ENCODE peak calls at places on chromosome 5, in eight cellular contexts. One of them, this sample, is unnamed.

GRCh38 chr5:58963821-58964220 is 380.9 kb downstream of the RAB3C start:
- DNase-seq in LNCaP clone FGC: no peak
- DNase-seq in EL: no peak
- DNase-seq in transverse colon: no peak
- DNase-seq in HTR-8/SVneo: no peak
- DNase-seq in HT1080: no peak
- DNase-seq in neuronal stem cell: no peak
- DNase-seq in astrocyte of the spinal cord: no peak
- DNase-seq in this sample: no peak

GRCh38 chr5:178387856-178388190 is 155.2 kb upstream of the PHYKPL start:
- DNase-seq in LNCaP clone FGC: no peak
- DNase-seq in EL: no peak
- DNase-seq in transverse colon: no peak
- DNase-seq in HTR-8/SVneo: no peak
- DNase-seq in HT1080: no peak
- DNase-seq in neuronal stem cell: no peak
- DNase-seq in astrocyte of the spinal cord: no peak
- DNase-seq in this sample: no peak

GRCh38 chr5:115052948-115053347 is 116.8 kb downstream of the TRIM36 start:
- DNase-seq in LNCaP clone FGC: no peak
- DNase-seq in EL: no peak
- DNase-seq in transverse colon: no peak
- DNase-seq in HTR-8/SVneo: no peak
- DNase-seq in HT1080: no peak
- DNase-seq in neuronal stem cell: no peak
- DNase-seq in astrocyte of the spinal cord: no peak
- DNase-seq in this sample: no peak

GRCh38 chr5:54360925-54361662 is 50.7 kb upstream of the ARL15 start:
- DNase-seq in LNCaP clone FGC: no peak
- DNase-seq in EL: no peak
- DNase-seq in transverse colon: no peak
- DNase-seq in HTR-8/SVneo: no peak
- DNase-seq in HT1080: no peak
- DNase-seq in neuronal stem cell: no peak
- DNase-seq in astrocyte of the spinal cord: no peak
- DNase-seq in this sample: no peak

GRCh38 chr5:164048527-164048926 is 543.1 kb downstream of the MAT2B start:
- DNase-seq in LNCaP clone FGC: no peak
- DNase-seq in EL: no peak
- DNase-seq in transverse colon: no peak
- DNase-seq in HTR-8/SVneo: peak; percentile 1
- DNase-seq in HT1080: no peak
- DNase-seq in neuronal stem cell: no peak
- DNase-seq in astrocyte of the spinal cord: peak; percentile 20
- DNase-seq in this sample: no peak

GRCh38 chr5:126674145-126674544 is 73.4 kb downstream of the PHAX start:
- DNase-seq in LNCaP clone FGC: no peak
- DNase-seq in EL: no peak
- DNase-seq in transverse colon: peak; percentile 51
- DNase-seq in HTR-8/SVneo: no peak
- DNase-seq in HT1080: no peak
- DNase-seq in neuronal stem cell: no peak
- DNase-seq in astrocyte of the spinal cord: no peak
- DNase-seq in this sample: no peak

GRCh38 chr5:8756498-8757084 is 789.3 kb downstream of the SEMA5A start:
- DNase-seq in LNCaP clone FGC: peak; percentile 23
- DNase-seq in EL: peak; percentile 61
- DNase-seq in transverse colon: peak; percentile 8
- DNase-seq in HTR-8/SVneo: peak; percentile 67
- DNase-seq in HT1080: peak; percentile 64
- DNase-seq in neuronal stem cell: peak; percentile 55
- DNase-seq in astrocyte of the spinal cord: peak; percentile 73
- DNase-seq in this sample: peak; percentile 18

GRCh38 chr5:121175986-121176385 is 675.7 kb upstream of the FTMT start:
- DNase-seq in LNCaP clone FGC: no peak
- DNase-seq in EL: no peak
- DNase-seq in transverse colon: no peak
- DNase-seq in HTR-8/SVneo: no peak
- DNase-seq in HT1080: no peak
- DNase-seq in neuronal stem cell: no peak
- DNase-seq in astrocyte of the spinal cord: no peak
- DNase-seq in this sample: no peak

GRCh38 chr5:139022528-139022927 is 147.4 kb upstream of the LRRTM2 start:
- DNase-seq in LNCaP clone FGC: peak; percentile 58
- DNase-seq in EL: no peak
- DNase-seq in transverse colon: no peak
- DNase-seq in HTR-8/SVneo: no peak
- DNase-seq in HT1080: no peak
- DNase-seq in neuronal stem cell: no peak
- DNase-seq in astrocyte of the spinal cord: no peak
- DNase-seq in this sample: no peak

GRCh38 chr5:163967273-163967672 is 461.9 kb downstream of the MAT2B start:
- DNase-seq in LNCaP clone FGC: no peak
- DNase-seq in EL: no peak
- DNase-seq in transverse colon: no peak
- DNase-seq in HTR-8/SVneo: no peak
- DNase-seq in HT1080: no peak
- DNase-seq in neuronal stem cell: no peak
- DNase-seq in astrocyte of the spinal cord: no peak
- DNase-seq in this sample: no peak

GRCh38 chr5:94972268-94972667 is 312.6 kb downstream of the MCTP1 start:
- DNase-seq in LNCaP clone FGC: no peak
- DNase-seq in EL: no peak
- DNase-seq in transverse colon: no peak
- DNase-seq in HTR-8/SVneo: no peak
- DNase-seq in HT1080: no peak
- DNase-seq in neuronal stem cell: no peak
- DNase-seq in astrocyte of the spinal cord: no peak
- DNase-seq in this sample: no peak

GRCh38 chr5:78908173-78908901 is 76.8 kb downstream of the ARSB start:
- DNase-seq in LNCaP clone FGC: no peak
- DNase-seq in EL: peak; percentile 66
- DNase-seq in transverse colon: peak; percentile 42
- DNase-seq in HTR-8/SVneo: no peak
- DNase-seq in HT1080: peak; percentile 74
- DNase-seq in neuronal stem cell: peak; percentile 49
- DNase-seq in astrocyte of the spinal cord: peak; percentile 88
- DNase-seq in this sample: no peak

GRCh38 chr5:36090033-36090432 is 23.4 kb upstream of the UGT3A2 start:
- DNase-seq in LNCaP clone FGC: peak; percentile 32
- DNase-seq in EL: peak; percentile 48
- DNase-seq in transverse colon: no peak
- DNase-seq in HTR-8/SVneo: no peak
- DNase-seq in HT1080: peak; percentile 52
- DNase-seq in neuronal stem cell: no peak
- DNase-seq in astrocyte of the spinal cord: peak; percentile 5
- DNase-seq in this sample: no peak

GRCh38 chr5:151155777-151156731 is 1.5 kb downstream of the ANXA6 start:
- DNase-seq in LNCaP clone FGC: no peak
- DNase-seq in EL: peak; percentile 79
- DNase-seq in transverse colon: peak; percentile 31
- DNase-seq in HTR-8/SVneo: peak; percentile 54
- DNase-seq in HT1080: peak; percentile 66
- DNase-seq in neuronal stem cell: no peak
- DNase-seq in astrocyte of the spinal cord: peak; percentile 59
- DNase-seq in this sample: no peak

GRCh38 chr5:149381261-149381985 is 2.3 kb upstream of the IL17B start:
- DNase-seq in LNCaP clone FGC: no peak
- DNase-seq in EL: no peak
- DNase-seq in transverse colon: no peak
- DNase-seq in HTR-8/SVneo: no peak
- DNase-seq in HT1080: no peak
- DNase-seq in neuronal stem cell: no peak
- DNase-seq in astrocyte of the spinal cord: no peak
- DNase-seq in this sample: no peak

This sample was measured in kidney epithelial cell.